ENCODE peak calls at places on chromosomes 5 and 9, in four cellular contexts. J, M, I and L are unnamed samples.

GRCh38 chr5:143106175-143106574 is 297.3 kb downstream of the NR3C1 start:
- DNase-seq in I (peak), M (no peak), J (peak), L (peak)

GRCh38 chr9:354453-354852 is 139.8 kb downstream of the DOCK8 start:
- DNase-seq in J (no peak), M (no peak), I (no peak), L (no peak)

GRCh38 chr5:152406082-152406481 is 1.0 kb upstream of the NMUR2 start:
- DNase-seq in I (no peak), M (no peak), J (no peak), L (no peak)

GRCh38 chr5:21680196-21680595 is 1172.9 kb downstream of the CDH12 start:
- DNase-seq in J (no peak), M (no peak), I (peak), L (no peak)

GRCh38 chr5:110338336-110339083 is 388.0 kb downstream of the TMEM232 start:
- DNase-seq in J (no peak), I (no peak), M (no peak), L (peak)

GRCh38 chr5:103587185-103587748 is 24.7 kb upstream of the NUDT12 start:
- DNase-seq in I (peak), M (no peak), J (peak), L (no peak)

GRCh38 chr9:120875643-120875953 is 1.4 kb downstream of the PHF19 start:
- DNase-seq in I (no peak), J (no peak), M (no peak), L (no peak)

GRCh38 chr5:61790678-61791077 is 458.6 kb downstream of the ZSWIM6 start:
- DNase-seq in I (no peak), J (no peak), M (no peak), L (no peak)

GRCh38 chr5:158873115-158873514 is 226.6 kb downstream of the EBF1 start:
- DNase-seq in J (no peak), I (no peak), M (no peak), L (no peak)

GRCh38 chr9:132141364-132141947 is 20.4 kb upstream of the NTNG2 start:
- DNase-seq in J (peak), I (peak), M (no peak), L (no peak)

GRCh38 chr5:40627708-40628107 is 52.0 kb upstream of the PTGER4 start:
- DNase-seq in J (no peak), I (peak), M (no peak), L (no peak)

GRCh38 chr5:125349432-125349831 is 603.0 kb upstream of the ZNF608 start:
- DNase-seq in M (no peak), J (no peak), I (peak), L (peak)

GRCh38 chr9:117963493-117963892 is 259.3 kb downstream of the TLR4 start:
- DNase-seq in J (peak), M (no peak), I (no peak), L (peak)

GRCh38 chr9:104682642-104683041 is 11.7 kb upstream of the OR13D1 start:
- DNase-seq in M (no peak), J (peak), I (peak), L (no peak)

GRCh38 chr5:161544350-161544765 is 2.2 kb downstream of the GABRB2 start:
- DNase-seq in J (peak), I (peak), M (peak), L (peak)

GRCh38 chr5:147427784-147428401 is 82.0 kb downstream of the DPYSL3 start:
- DNase-seq in J (no peak), M (no peak), I (peak), L (no peak)

GRCh38 chr5:141172381-141173204 is at the start of gene PCDHB7:
- DNase-seq in J (no peak), M (no peak), I (peak), L (no peak)

GRCh38 chr5:119355636-119356383 is at the start of gene TNFAIP8:
- DNase-seq in J (peak), I (peak), M (peak), L (peak)

GRCh38 chr5:24642022-24642421 is 2.8 kb downstream of the CDH10 start:
- DNase-seq in J (peak), I (peak), M (no peak), L (no peak)

GRCh38 chr5:165573445-165573844 is 2068.0 kb downstream of the MAT2B start:
- DNase-seq in I (peak), J (no peak), M (no peak), L (no peak)

GRCh38 chr5:43664641-43665040 is 61.7 kb downstream of the NNT start:
- DNase-seq in M (no peak), J (no peak), I (no peak), L (no peak)

GRCh38 chr9:111237447-111237846 is 92.6 kb downstream of the OR2K2 start:
- DNase-seq in J (no peak), M (no peak), I (no peak), L (no peak)

GRCh38 chr5:168592014-168592368 is 12.8 kb upstream of the PANK3 start:
- DNase-seq in J (no peak), M (no peak), I (peak), L (peak)

GRCh38 chr9:113807173-113808061 is 68.7 kb upstream of the ZNF618 start:
- DNase-seq in J (peak), I (peak), M (peak), L (no peak)

GRCh38 chr5:81533629-81534480 is 139.9 kb upstream of the ACOT12 start:
- DNase-seq in I (no peak), M (no peak), J (no peak), L (no peak)

GRCh38 chr9:21708225-21708624 is 94.2 kb upstream of the MTAP start:
- DNase-seq in M (no peak), I (peak), J (no peak), L (no peak)

GRCh38 chr9:126117158-126117425 is 209.5 kb upstream of the MVB12B start:
- DNase-seq in M (no peak), I (no peak), J (no peak), L (peak)

GRCh38 chr5:73039082-73039481 is 81.3 kb upstream of the TMEM171 start:
- DNase-seq in M (no peak), I (peak), J (peak), L (peak)

GRCh38 chr5:111749303-111750026 is 7.5 kb downstream of the NREP start:
- DNase-seq in I (peak), J (no peak), M (no peak), L (no peak)

GRCh38 chr9:130183133-130183762 is 11.0 kb downstream of the NCS1 start:
- DNase-seq in I (peak), J (no peak), M (no peak), L (peak)

GRCh38 chr5:16918156-16918555 is 17.9 kb downstream of the MYO10 start:
- DNase-seq in I (no peak), M (no peak), J (no peak), L (no peak)

GRCh38 chr9:26723486-26723885 is 169.1 kb downstream of the CAAP1 start:
- DNase-seq in M (peak), J (peak), I (no peak), L (peak)

GRCh38 chr5:61407706-61408105 is 75.6 kb downstream of the ZSWIM6 start:
- DNase-seq in I (no peak), J (no peak), M (no peak), L (no peak)

GRCh38 chr5:124402144-124402581 is 344.3 kb downstream of the ZNF608 start:
- DNase-seq in I (peak), J (no peak), M (peak), L (peak)

GRCh38 chr5:112554089-112554977 is 135.3 kb upstream of the EPB41L4A start:
- DNase-seq in M (no peak), J (no peak), I (no peak), L (no peak)

GRCh38 chr9:33467526-33467925 is 6.2 kb downstream of the NOL6 start:
- DNase-seq in J (no peak), M (no peak), I (no peak), L (no peak)

GRCh38 chr9:14350766-14351165 is 36.8 kb upstream of the NFIB start:
- DNase-seq in J (no peak), M (no peak), I (no peak), L (no peak)

GRCh38 chr5:14316471-14316870 is 173.3 kb downstream of the TRIO start:
- DNase-seq in J (peak), I (no peak), M (peak), L (no peak)

GRCh38 chr9:14014209-14014608 is 299.7 kb downstream of the NFIB start:
- DNase-seq in J (no peak), I (no peak), M (no peak), L (no peak)

GRCh38 chr9:81656871-81657337 is 32.4 kb downstream of the TLE1 start:
- DNase-seq in I (no peak), J (no peak), M (no peak), L (no peak)